ENCODE peak calls at places on chromosome 21, in nine cellular contexts. Q is transverse colon; R is HEK293T; I is T1000; K is tibial artery; X is activated naive CD8-positive, alpha-beta T cell treated with anti-CD3 and anti-CD28 coated beads, Interleukin-2, amount 50 U/mL, for 24 hours; Y is left colon; A is osteocyte; B is ELF-1. M is an unnamed sample.

GRCh38 chr21:35326677-35327076 is 277.6 kb upstream of the RUNX1 start:
- DNase-seq in K (peak; percentile 26), Q (no peak), Y (no peak), X (no peak), A (no peak), I (no peak), B (no peak), R (no peak), M (no peak)

GRCh38 chr21:44397431-44398031 is 44.1 kb downstream of the TRPM2 start:
- DNase-seq in K (no peak), B (no peak), X (no peak), Q (no peak), I (no peak), A (peak; percentile 82), Y (no peak), R (no peak), M (no peak)

GRCh38 chr21:38376693-38377092 is 119.9 kb downstream of the KCNJ15 start:
- DNase-seq in K (no peak), Y (no peak), I (no peak), A (peak; percentile 48), Q (no peak), X (no peak), R (no peak), B (no peak), M (no peak)

GRCh38 chr21:44817914-44818635 is at the start of gene SUMO3:
- DNase-seq in X (peak; percentile 88), I (peak; percentile 62), Y (peak; percentile 86), K (peak; percentile 73), Q (peak; percentile 90), R (peak; percentile 92), B (peak; percentile 86), A (peak; percentile 94), M (peak; percentile 78)

GRCh38 chr21:34065015-34065414 is 8.4 kb upstream of the MRPS6 start:
- DNase-seq in Y (no peak), I (no peak), R (no peak), B (no peak), Q (no peak), A (no peak), K (no peak), X (no peak), M (no peak)

GRCh38 chr21:32698971-32699693 is 28.7 kb downstream of the SYNJ1 start:
- DNase-seq in Y (peak; percentile 81), X (no peak), R (no peak), K (no peak), Q (peak; percentile 72), B (no peak), I (no peak), A (no peak), M (no peak)

GRCh38 chr21:41856572-41856971 is 22.6 kb downstream of the PRDM15 start:
- DNase-seq in B (no peak), K (no peak), R (no peak), A (no peak), X (no peak), Q (no peak), Y (no peak), I (no peak), M (no peak)

GRCh38 chr21:25578070-25578961 is 29.0 kb downstream of the MRPL39 start:
- DNase-seq in R (no peak), X (peak; percentile 68), K (no peak), B (no peak), Y (no peak), A (no peak), Q (no peak), I (no peak), M (no peak)

GRCh38 chr21:19899645-19900044 is 1098.6 kb upstream of the NCAM2 start:
- DNase-seq in K (no peak), A (no peak), R (no peak), X (no peak), I (no peak), Q (no peak), Y (no peak), B (no peak), M (no peak)

GRCh38 chr21:37717534-37717933 is 198.7 kb downstream of the KCNJ6 start:
- DNase-seq in B (no peak), X (no peak), A (no peak), Y (no peak), I (no peak), Q (no peak), R (no peak), K (no peak), M (no peak)

GRCh38 chr21:38813143-38813542 is 7.4 kb downstream of the ETS2 start:
- DNase-seq in I (no peak), B (peak; percentile 56), R (no peak), X (no peak), A (peak; percentile 32), K (no peak), Q (no peak), Y (peak; percentile 7), M (no peak)

GRCh38 chr21:26297856-26298255 is 127.3 kb upstream of the APP start:
- DNase-seq in X (no peak), Y (no peak), B (no peak), K (no peak), Q (no peak), I (no peak), A (no peak), R (no peak), M (no peak)

GRCh38 chr21:28402616-28402989 is 590.1 kb downstream of the LTN1 start:
- DNase-seq in B (no peak), I (no peak), K (no peak), A (no peak), Y (no peak), Q (no peak), R (no peak), X (no peak), M (no peak)

GRCh38 chr21:27225142-27225541 is 258.3 kb upstream of the ADAMTS5 start:
- DNase-seq in K (no peak), I (no peak), X (no peak), Q (no peak), Y (no peak), R (no peak), A (no peak), B (no peak), M (no peak)

GRCh38 chr21:41133896-41134522 is 34.0 kb upstream of the BACE2 start:
- DNase-seq in Y (no peak), I (no peak), X (no peak), R (peak; percentile 41), B (peak; percentile 24), A (no peak), Q (no peak), K (no peak), M (no peak)

GRCh38 chr21:32459972-32460371 is 47.5 kb downstream of the EVA1C start:
- DNase-seq in K (no peak), I (no peak), R (no peak), Y (no peak), Q (no peak), X (no peak), A (no peak), B (no peak), M (no peak)

GRCh38 chr21:46100426-46100825 is 2.5 kb downstream of the COL6A2 start:
- DNase-seq in K (no peak), Q (peak; percentile 6), B (peak; percentile 1), X (no peak), A (peak; percentile 51), Y (peak; percentile 0), I (no peak), R (no peak), M (no peak)

GRCh38 chr21:27719226-27719625 is 752.3 kb upstream of the ADAMTS5 start:
- DNase-seq in A (no peak), X (no peak), I (no peak), Y (no peak), Q (no peak), B (peak; percentile 51), R (no peak), K (no peak), M (no peak)

GRCh38 chr21:41557884-41558283 is 49.9 kb upstream of the TMPRSS2 start:
- DNase-seq in I (no peak), R (no peak), Y (no peak), Q (no peak), X (no peak), A (peak; percentile 15), K (no peak), B (no peak), M (no peak)

GRCh38 chr21:42263591-42264131 is 44.7 kb downstream of the ABCG1 start:
- DNase-seq in R (no peak), A (no peak), Y (no peak), I (no peak), B (peak; percentile 62), Q (no peak), K (peak; percentile 68), X (no peak), M (no peak)

GRCh38 chr21:42862123-42862475 is 17.2 kb downstream of the WDR4 start:
- DNase-seq in B (no peak), I (no peak), Q (no peak), A (no peak), R (no peak), X (no peak), K (no peak), Y (no peak), M (no peak)

GRCh38 chr21:26958792-26959191 is 8.1 kb downstream of the ADAMTS5 start:
- DNase-seq in R (no peak), A (no peak), I (no peak), Q (no peak), B (no peak), K (no peak), Y (no peak), X (no peak), M (no peak)

GRCh38 chr21:43854773-43855633 is 10.0 kb upstream of the AGPAT3 start:
- DNase-seq in I (no peak), K (no peak), Q (no peak), A (no peak), B (no peak), R (no peak), Y (no peak), X (peak; percentile 34), M (no peak)

GRCh38 chr21:14762734-14763694 is 216.9 kb upstream of the SAMSN1 start:
- DNase-seq in K (no peak), A (no peak), R (no peak), Q (no peak), X (no peak), B (no peak), Y (no peak), I (no peak), M (no peak)

GRCh38 chr21:14591277-14591876 is 45.3 kb upstream of the SAMSN1 start:
- DNase-seq in A (no peak), Y (no peak), R (no peak), K (no peak), X (no peak), B (no peak), I (no peak), Q (no peak), M (no peak)

GRCh38 chr21:34523019-34523418 is 11.0 kb upstream of the KCNE1 start:
- DNase-seq in I (no peak), X (no peak), K (no peak), B (no peak), A (no peak), Y (peak; percentile 62), Q (peak; percentile 55), R (no peak), M (no peak)

GRCh38 chr21:35430260-35430659 is 381.2 kb upstream of the RUNX1 start:
- DNase-seq in X (no peak), Y (no peak), B (no peak), A (no peak), I (no peak), R (no peak), K (no peak), Q (no peak), M (no peak)

GRCh38 chr21:16742116-16742515 is 770.7 kb upstream of the CXADR start:
- DNase-seq in Q (no peak), Y (no peak), X (no peak), I (no peak), B (no peak), A (no peak), K (peak; percentile 20), R (no peak), M (no peak)

M was measured in Peyer's patch.